ENCODE peak calls at places on chromosome 19, in ten cellular contexts. One of them, this sample, is unnamed.

GRCh38 chr19:5800361-5801270 is 4.3 kb upstream of the NRTN start:
- DNase-seq in WTC11: no peak
- DNase-seq in ascending aorta: no peak
- DNase-seq in GM23338: no peak
- DNase-seq in progenitor cell of endocrine pancreas: no peak
- DNase-seq in endothelial cell of umbilical vein: no peak
- DNase-seq in IMR-90: no peak
- DNase-seq in kidney epithelial cell: no peak
- DNase-seq in uterus: no peak
- DNase-seq in GM12865: no peak
- DNase-seq in this sample: no peak

GRCh38 chr19:24054044-24054935 is 32.7 kb upstream of the ZNF254 start:
- DNase-seq in IMR-90: peak
- DNase-seq in kidney epithelial cell: peak
- DNase-seq in GM23338: no peak
- DNase-seq in uterus: no peak
- DNase-seq in progenitor cell of endocrine pancreas: no peak
- DNase-seq in GM12865: no peak
- DNase-seq in WTC11: no peak
- DNase-seq in endothelial cell of umbilical vein: no peak
- DNase-seq in ascending aorta: no peak
- DNase-seq in this sample: no peak

GRCh38 chr19:56838930-56839664 is 1.4 kb downstream of the PEG3 start:
- DNase-seq in ascending aorta: peak
- DNase-seq in GM12865: no peak
- DNase-seq in uterus: peak
- DNase-seq in GM23338: no peak
- DNase-seq in WTC11: no peak
- DNase-seq in kidney epithelial cell: peak
- DNase-seq in endothelial cell of umbilical vein: peak
- DNase-seq in progenitor cell of endocrine pancreas: no peak
- DNase-seq in IMR-90: no peak
- DNase-seq in this sample: no peak

GRCh38 chr19:39941615-39942507 is 7.4 kb upstream of the FCGBP start:
- DNase-seq in GM12865: peak
- DNase-seq in progenitor cell of endocrine pancreas: no peak
- DNase-seq in kidney epithelial cell: no peak
- DNase-seq in IMR-90: peak
- DNase-seq in GM23338: no peak
- DNase-seq in ascending aorta: no peak
- DNase-seq in endothelial cell of umbilical vein: peak
- DNase-seq in WTC11: no peak
- DNase-seq in uterus: no peak
- DNase-seq in this sample: no peak

GRCh38 chr19:51359294-51359693 is 6.9 kb downstream of the ETFB start:
- DNase-seq in endothelial cell of umbilical vein: no peak
- DNase-seq in ascending aorta: no peak
- DNase-seq in GM23338: no peak
- DNase-seq in kidney epithelial cell: no peak
- DNase-seq in uterus: no peak
- DNase-seq in progenitor cell of endocrine pancreas: no peak
- DNase-seq in GM12865: no peak
- DNase-seq in WTC11: no peak
- DNase-seq in IMR-90: peak
- DNase-seq in this sample: no peak

GRCh38 chr19:49515767-49516166 is 3.3 kb downstream of the FCGRT start:
- DNase-seq in GM12865: no peak
- DNase-seq in WTC11: no peak
- DNase-seq in progenitor cell of endocrine pancreas: no peak
- DNase-seq in IMR-90: no peak
- DNase-seq in endothelial cell of umbilical vein: peak
- DNase-seq in GM23338: no peak
- DNase-seq in uterus: no peak
- DNase-seq in kidney epithelial cell: no peak
- DNase-seq in ascending aorta: peak
- DNase-seq in this sample: no peak

GRCh38 chr19:48490980-48491792 is 20.4 kb downstream of the LMTK3 start:
- DNase-seq in ascending aorta: no peak
- DNase-seq in IMR-90: no peak
- DNase-seq in WTC11: peak
- DNase-seq in GM23338: peak
- DNase-seq in uterus: peak
- DNase-seq in endothelial cell of umbilical vein: no peak
- DNase-seq in GM12865: peak
- DNase-seq in progenitor cell of endocrine pancreas: no peak
- DNase-seq in kidney epithelial cell: no peak
- DNase-seq in this sample: peak

GRCh38 chr19:53999694-54000093 is 8.3 kb downstream of the CACNG6 start:
- DNase-seq in WTC11: no peak
- DNase-seq in kidney epithelial cell: no peak
- DNase-seq in progenitor cell of endocrine pancreas: no peak
- DNase-seq in GM12865: no peak
- DNase-seq in IMR-90: no peak
- DNase-seq in endothelial cell of umbilical vein: no peak
- DNase-seq in ascending aorta: no peak
- DNase-seq in GM23338: no peak
- DNase-seq in uterus: no peak
- DNase-seq in this sample: no peak

GRCh38 chr19:14089412-14089661 is 1.2 kb downstream of the SAMD1 start:
- DNase-seq in endothelial cell of umbilical vein: peak
- DNase-seq in ascending aorta: no peak
- DNase-seq in uterus: no peak
- DNase-seq in kidney epithelial cell: no peak
- DNase-seq in GM12865: peak
- DNase-seq in IMR-90: no peak
- DNase-seq in progenitor cell of endocrine pancreas: no peak
- DNase-seq in GM23338: peak
- DNase-seq in WTC11: no peak
- DNase-seq in this sample: no peak

GRCh38 chr19:14088634-14089411 is 1.7 kb downstream of the SAMD1 start:
- DNase-seq in uterus: no peak
- DNase-seq in endothelial cell of umbilical vein: no peak
- DNase-seq in IMR-90: no peak
- DNase-seq in GM12865: no peak
- DNase-seq in GM23338: no peak
- DNase-seq in progenitor cell of endocrine pancreas: no peak
- DNase-seq in ascending aorta: no peak
- DNase-seq in kidney epithelial cell: no peak
- DNase-seq in WTC11: no peak
- DNase-seq in this sample: no peak

GRCh38 chr19:14091086-14091884 is 734 bp upstream of the SAMD1 start:
- DNase-seq in progenitor cell of endocrine pancreas: peak
- DNase-seq in GM23338: peak
- DNase-seq in endothelial cell of umbilical vein: peak
- DNase-seq in WTC11: peak
- DNase-seq in ascending aorta: no peak
- DNase-seq in GM12865: peak
- DNase-seq in uterus: peak
- DNase-seq in IMR-90: peak
- DNase-seq in kidney epithelial cell: no peak
- DNase-seq in this sample: peak

GRCh38 chr19:14090509-14091085 is at the start of gene SAMD1:
- DNase-seq in endothelial cell of umbilical vein: peak
- DNase-seq in GM12865: peak
- DNase-seq in progenitor cell of endocrine pancreas: peak
- DNase-seq in uterus: peak
- DNase-seq in ascending aorta: no peak
- DNase-seq in IMR-90: peak
- DNase-seq in GM23338: peak
- DNase-seq in kidney epithelial cell: no peak
- DNase-seq in WTC11: peak
- DNase-seq in this sample: peak

DNA sequence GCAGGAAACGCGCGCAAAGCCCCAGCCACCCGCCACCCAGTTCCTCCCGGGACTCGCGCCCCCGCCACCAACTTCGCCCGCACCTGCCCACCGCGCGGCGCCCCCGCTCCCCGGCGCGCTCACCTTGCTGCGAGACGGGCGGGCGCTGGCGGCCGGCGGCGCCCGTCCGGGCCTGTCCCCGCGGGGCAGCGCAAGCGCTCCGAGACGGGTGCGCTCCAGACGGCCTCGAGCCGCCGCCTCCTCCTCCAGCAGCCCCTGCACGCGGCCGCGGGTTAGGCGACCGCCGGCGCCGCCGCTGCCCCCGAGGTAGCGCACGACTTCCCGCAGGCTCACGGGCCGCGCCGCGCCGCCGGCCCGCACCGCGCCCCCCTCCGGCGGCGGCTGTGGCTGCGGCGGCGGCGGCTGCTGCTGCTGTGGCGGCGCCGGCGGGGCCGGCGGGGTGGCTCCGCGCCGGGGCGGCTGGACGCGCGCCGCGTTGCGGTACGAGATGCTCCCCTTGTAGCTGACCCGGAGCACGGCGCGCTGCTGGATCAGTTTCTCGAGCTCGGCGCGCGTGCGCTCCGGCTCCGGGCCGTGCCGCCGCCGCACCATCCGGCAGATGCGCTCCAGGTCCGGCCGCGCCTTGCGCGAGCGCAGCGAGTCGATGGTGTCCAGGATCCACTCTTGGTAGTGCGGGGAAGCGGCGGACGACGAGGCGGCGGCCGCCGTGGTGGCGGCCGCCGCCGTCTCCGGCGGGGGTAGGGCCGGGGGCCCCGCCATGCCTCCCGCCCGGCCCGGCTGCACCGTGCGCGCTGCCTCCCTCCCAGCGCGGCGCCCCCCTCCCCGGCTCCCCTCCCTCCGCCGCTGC is 666 bp downstream of the SAMD1 start:
- DNase-seq in kidney epithelial cell: no peak
- DNase-seq in IMR-90: peak
- DNase-seq in progenitor cell of endocrine pancreas: peak
- DNase-seq in GM23338: peak
- DNase-seq in WTC11: peak
- DNase-seq in endothelial cell of umbilical vein: peak
- DNase-seq in uterus: peak
- DNase-seq in GM12865: peak
- DNase-seq in ascending aorta: no peak
- DNase-seq in this sample: peak
- TF ChIP-seq CTCF in kidney epithelial cell: no peak
- TF ChIP-seq CTCF in IMR-90: no peak
- TF ChIP-seq CTCF in progenitor cell of endocrine pancreas: no peak
- TF ChIP-seq CTCF in GM23338: no peak
- TF ChIP-seq CTCF in WTC11: no peak
- TF ChIP-seq CTCF in endothelial cell of umbilical vein: no peak
- TF ChIP-seq CTCF in uterus: peak
- TF ChIP-seq CTCF in GM12865: peak
- TF ChIP-seq CTCF in ascending aorta: no peak
- TF ChIP-seq CTCF in this sample: no peak

GRCh38 chr19:1383311-1384084 is at the start of gene NDUFS7:
- DNase-seq in IMR-90: peak
- DNase-seq in GM12865: peak
- DNase-seq in WTC11: peak
- DNase-seq in ascending aorta: peak
- DNase-seq in GM23338: peak
- DNase-seq in endothelial cell of umbilical vein: peak
- DNase-seq in uterus: peak
- DNase-seq in progenitor cell of endocrine pancreas: peak
- DNase-seq in kidney epithelial cell: no peak
- DNase-seq in this sample: peak
- TF ChIP-seq CTCF in IMR-90: peak
- TF ChIP-seq CTCF in GM12865: peak
- TF ChIP-seq CTCF in WTC11: no peak
- TF ChIP-seq CTCF in ascending aorta: no peak
- TF ChIP-seq CTCF in GM23338: no peak
- TF ChIP-seq CTCF in endothelial cell of umbilical vein: no peak
- TF ChIP-seq CTCF in uterus: peak
- TF ChIP-seq CTCF in progenitor cell of endocrine pancreas: no peak
- TF ChIP-seq CTCF in kidney epithelial cell: peak
- TF ChIP-seq CTCF in this sample: no peak

DNA sequence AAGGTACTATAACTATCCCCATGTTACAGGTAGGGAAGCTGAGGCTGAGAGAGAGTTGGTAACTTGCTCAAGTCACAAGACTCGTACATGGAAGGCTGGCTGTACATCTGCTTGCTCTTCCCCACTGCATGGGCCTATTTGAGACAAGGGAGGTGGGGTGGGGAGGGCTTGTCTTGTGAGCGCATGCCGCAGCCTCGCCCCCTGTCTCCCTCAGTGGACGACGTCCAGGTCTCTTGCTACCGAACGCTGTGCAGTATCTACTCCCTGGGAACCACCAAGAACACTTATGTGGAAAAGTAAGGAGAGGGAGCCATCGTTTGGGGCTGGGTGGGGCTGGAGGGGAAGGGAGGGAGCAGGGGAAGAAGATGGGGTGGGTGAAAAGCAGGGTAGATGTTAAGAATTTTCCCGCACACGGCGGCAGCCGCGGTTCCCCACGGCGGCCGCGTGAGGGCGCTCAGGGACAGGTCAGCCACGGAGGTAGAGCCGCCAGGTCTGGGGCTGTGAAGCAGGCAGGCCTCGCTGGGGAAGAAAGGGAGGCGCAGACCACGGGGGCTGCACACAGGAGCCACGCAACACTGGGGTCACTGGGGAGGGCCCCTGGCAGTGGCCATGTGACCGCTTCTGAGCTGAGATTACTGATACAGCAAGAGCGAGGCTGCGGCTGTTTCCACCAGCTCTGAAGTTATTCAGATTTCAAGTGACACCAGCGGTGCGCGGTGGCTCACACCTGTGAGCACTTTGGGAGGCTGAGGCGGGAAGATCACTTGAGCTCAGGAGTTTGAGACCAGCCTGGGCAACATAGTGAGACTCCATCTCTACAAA is 81.5 kb downstream of the RYR1 start:
- DNase-seq in kidney epithelial cell: peak
- DNase-seq in endothelial cell of umbilical vein: peak
- DNase-seq in GM12865: peak
- DNase-seq in progenitor cell of endocrine pancreas: peak
- DNase-seq in IMR-90: peak
- DNase-seq in WTC11: peak
- DNase-seq in uterus: peak
- DNase-seq in ascending aorta: no peak
- DNase-seq in GM23338: peak
- DNase-seq in this sample: peak
- TF ChIP-seq CTCF in kidney epithelial cell: peak
- TF ChIP-seq CTCF in endothelial cell of umbilical vein: peak
- TF ChIP-seq CTCF in GM12865: peak
- TF ChIP-seq CTCF in progenitor cell of endocrine pancreas: peak
- TF ChIP-seq CTCF in IMR-90: peak
- TF ChIP-seq CTCF in WTC11: peak
- TF ChIP-seq CTCF in uterus: peak
- TF ChIP-seq CTCF in ascending aorta: peak
- TF ChIP-seq CTCF in GM23338: peak
- TF ChIP-seq CTCF in this sample: peak

GRCh38 chr19:3231288-3231687 is 6.8 kb downstream of the CELF5 start:
- DNase-seq in IMR-90: no peak
- DNase-seq in uterus: no peak
- DNase-seq in endothelial cell of umbilical vein: no peak
- DNase-seq in kidney epithelial cell: no peak
- DNase-seq in GM23338: no peak
- DNase-seq in GM12865: no peak
- DNase-seq in WTC11: no peak
- DNase-seq in ascending aorta: no peak
- DNase-seq in progenitor cell of endocrine pancreas: no peak
- DNase-seq in this sample: no peak

GRCh38 chr19:3225677-3226093 is 1.2 kb downstream of the CELF5 start:
- DNase-seq in uterus: no peak
- DNase-seq in progenitor cell of endocrine pancreas: no peak
- DNase-seq in ascending aorta: no peak
- DNase-seq in GM12865: no peak
- DNase-seq in GM23338: peak
- DNase-seq in endothelial cell of umbilical vein: no peak
- DNase-seq in kidney epithelial cell: no peak
- DNase-seq in IMR-90: no peak
- DNase-seq in WTC11: no peak
- DNase-seq in this sample: no peak

GRCh38 chr19:3227054-3227626 is 2.7 kb downstream of the CELF5 start:
- DNase-seq in IMR-90: no peak
- DNase-seq in WTC11: no peak
- DNase-seq in progenitor cell of endocrine pancreas: no peak
- DNase-seq in uterus: no peak
- DNase-seq in GM12865: no peak
- DNase-seq in GM23338: no peak
- DNase-seq in endothelial cell of umbilical vein: no peak
- DNase-seq in kidney epithelial cell: no peak
- DNase-seq in ascending aorta: no peak
- DNase-seq in this sample: no peak

GRCh38 chr19:3229888-3230496 is 5.5 kb downstream of the CELF5 start:
- DNase-seq in ascending aorta: no peak
- DNase-seq in WTC11: no peak
- DNase-seq in IMR-90: no peak
- DNase-seq in kidney epithelial cell: no peak
- DNase-seq in GM12865: no peak
- DNase-seq in GM23338: no peak
- DNase-seq in endothelial cell of umbilical vein: no peak
- DNase-seq in uterus: no peak
- DNase-seq in progenitor cell of endocrine pancreas: no peak
- DNase-seq in this sample: no peak

DNA sequence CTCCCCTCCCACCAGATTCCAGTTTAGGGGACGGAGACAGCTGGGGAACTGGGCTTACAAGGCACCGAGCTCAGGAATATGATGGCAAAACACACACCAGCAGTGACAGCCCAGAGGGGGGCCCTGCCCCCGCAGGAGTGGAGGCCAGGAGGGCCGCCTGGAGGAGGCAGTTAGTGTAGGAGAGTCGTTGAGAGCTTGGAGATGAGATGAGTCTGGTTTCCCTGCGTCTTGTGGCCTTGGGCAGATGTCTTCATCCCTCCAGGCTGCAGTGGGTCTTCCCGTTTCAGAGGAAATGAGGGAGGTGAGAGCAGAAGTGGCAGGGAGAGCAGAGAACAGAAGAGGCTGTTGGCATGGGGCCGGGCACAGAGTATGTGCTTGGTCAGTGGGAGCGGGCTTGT is 4.9 kb downstream of the CELF5 start:
- DNase-seq in progenitor cell of endocrine pancreas: no peak
- DNase-seq in kidney epithelial cell: no peak
- DNase-seq in endothelial cell of umbilical vein: no peak
- DNase-seq in IMR-90: no peak
- DNase-seq in WTC11: no peak
- DNase-seq in GM12865: no peak
- DNase-seq in ascending aorta: no peak
- DNase-seq in uterus: no peak
- DNase-seq in GM23338: no peak
- DNase-seq in this sample: no peak
- TF ChIP-seq CTCF in progenitor cell of endocrine pancreas: no peak
- TF ChIP-seq CTCF in kidney epithelial cell: no peak
- TF ChIP-seq CTCF in endothelial cell of umbilical vein: no peak
- TF ChIP-seq CTCF in IMR-90: no peak
- TF ChIP-seq CTCF in WTC11: no peak
- TF ChIP-seq CTCF in GM12865: no peak
- TF ChIP-seq CTCF in ascending aorta: no peak
- TF ChIP-seq CTCF in uterus: no peak
- TF ChIP-seq CTCF in GM23338: no peak
- TF ChIP-seq CTCF in this sample: no peak